ENCODE peak calls at places on chromosomes 11 and 22, in six cellular contexts. J, Z, N, L, W and D are unnamed samples. For H3K4me1 and H3K9me3, the result is how much of the 10 kb centered on the place peaks cover.

GRCh38 chr11:96424693-96425092 is 34.9 kb downstream of the JRKL start:
- DNase-seq in W (no peak), N (no peak), J (no peak), Z (no peak), L (no peak), D (no peak)

GRCh38 chr11:69108559-69108958 is 47.2 kb upstream of the SMIM38 start:
- DNase-seq in L (no peak), J (no peak), W (no peak), Z (no peak), N (no peak), D (no peak)

GRCh38 chr11:10485646-10486045 is 30.6 kb downstream of the AMPD3 start:
- DNase-seq in W (no peak), Z (no peak), N (no peak), L (no peak), J (no peak), D (no peak)

GRCh38 chr22:46090631-46091201 is 59.6 kb upstream of the PPARA start:
- DNase-seq in J (no peak), L (no peak), W (no peak), Z (no peak), N (no peak), D (no peak)

GRCh38 chr11:2932850-2933251 is 3.6 kb upstream of the PHLDA2 start:
- DNase-seq in J (no peak), W (no peak), L (no peak), N (no peak), Z (no peak), D (no peak)

GRCh38 chr22:29479417-29480261 is at the start of gene NEFH:
- DNase-seq in N (no peak), L (no peak), W (no peak), Z (no peak), J (no peak), D (no peak)

GRCh38 chr11:104238916-104239315 is 75.0 kb upstream of the PDGFD start:
- DNase-seq in Z (no peak), J (no peak), N (no peak), L (no peak), W (no peak), D (no peak)

GRCh38 chr11:73856001-73856663 is 20.5 kb downstream of the COA4 start:
- DNase-seq in L (no peak), J (no peak), Z (no peak), N (no peak), W (no peak), D (no peak)

GRCh38 chr11:30282289-30282631 is 40.6 kb upstream of the ARL14EP start:
- DNase-seq in N (no peak), L (peak), Z (no peak), W (no peak), J (no peak), D (no peak)

GRCh38 chr22:41478891-41479521 is 10.1 kb downstream of the ACO2 start:
- DNase-seq in Z (peak), W (no peak), L (no peak), N (no peak), J (no peak), D (no peak)

GRCh38 chr11:59849129-59849528 is 3.8 kb upstream of the CBLIF start:
- DNase-seq in L (no peak), J (no peak), W (no peak), Z (no peak), N (no peak), D (no peak)

GRCh38 chr11:115629456-115630015 is 125.3 kb upstream of the CADM1 start:
- DNase-seq in J (no peak), N (no peak), Z (no peak), W (no peak), L (no peak), D (no peak)

GRCh38 chr11:118872403-118872821 is 11.3 kb upstream of the CXCR5 start:
- DNase-seq in W (no peak), N (no peak), J (no peak), L (no peak), Z (no peak), D (peak)

GRCh38 chr11:117827521-117828511 is 3.3 kb upstream of the FXYD2 start:
- DNase-seq in J (peak), N (no peak), Z (no peak), L (no peak), W (no peak), D (peak)

GRCh38 chr11:8234425-8234821 is 29.3 kb downstream of the LMO1 start:
- DNase-seq in L (no peak), Z (no peak), J (no peak), N (no peak), W (peak), D (no peak)

GRCh38 chr11:8593455-8593854 is 573 bp downstream of the STK33 start:
- DNase-seq in J (no peak), Z (no peak), N (no peak), L (no peak), W (no peak), D (no peak)

GRCh38 chr22:41781508-41781906 is 19.0 kb upstream of the CCDC134 start:
- DNase-seq in L (no peak), W (no peak), J (no peak), N (no peak), Z (no peak), D (no peak)

GRCh38 chr11:45906965-45907591 is at the start of gene FREY1:
- DNase-seq in N (no peak), W (no peak), Z (no peak), L (no peak), J (no peak), D (no peak)

GRCh38 chr11:123509737-123510578 is 79.9 kb downstream of the GRAMD1B start:
- DNase-seq in L (no peak), Z (no peak), J (no peak), N (no peak), W (no peak), D (no peak)

GRCh38 chr11:10650630-10651029 is 42.9 kb downstream of the IRAG1 start:
- DNase-seq in J (no peak), Z (no peak), W (no peak), N (no peak), L (no peak), D (no peak)

GRCh38 chr22:42281284-42281683 is 10.8 kb upstream of the TCF20 start:
- DNase-seq in W (no peak), L (no peak), Z (no peak), J (no peak), N (no peak), D (no peak)

GRCh38 chr11:131914299-131914902 is 544.0 kb downstream of the NTM start:
- DNase-seq in Z (no peak), N (no peak), W (no peak), J (no peak), L (no peak), D (no peak)

GRCh38 chr22:48511211-48511610 is 1316.5 kb downstream of the BRD1 start:
- DNase-seq in L (no peak), J (no peak), W (no peak), N (no peak), Z (no peak), D (no peak)

GRCh38 chr11:14258177-14258935 is 100.6 kb downstream of the RRAS2 start:
- DNase-seq in Z (no peak), W (peak), L (no peak), N (no peak), J (no peak), D (no peak)

GRCh38 chr22:40413873-40414272 is 43.5 kb downstream of the SGSM3 start:
- DNase-seq in N (no peak), W (no peak), Z (no peak), J (no peak), L (peak), D (no peak)

GRCh38 chr22:40411506-40411861 is 41.1 kb downstream of the SGSM3 start:
- DNase-seq in N (no peak), L (no peak), J (no peak), W (no peak), Z (no peak), D (no peak)

GRCh38 chr22:40410731-40411505 is 40.5 kb downstream of the SGSM3 start:
- DNase-seq in N (no peak), W (no peak), J (no peak), L (no peak), Z (no peak), D (no peak)

GRCh38 chr22:40414306-40414705 is 43.9 kb downstream of the SGSM3 start:
- DNase-seq in J (no peak), N (no peak), Z (no peak), L (peak), W (no peak), D (no peak)

GRCh38 chr22:40412441-40412840 is 42.0 kb downstream of the SGSM3 start:
- DNase-seq in J (no peak), N (no peak), W (no peak), L (peak), Z (no peak), D (no peak)
- H3K4me1 ChIP-seq in J (under half), N (under half), W (under half), L (half or more), Z (under half), D (under half)

GRCh38 chr11:70743941-70744351 is 345.6 kb downstream of the CTTN start:
- DNase-seq in J (no peak), L (no peak), W (no peak), N (no peak), Z (no peak), D (no peak)
- H3K9me3 ChIP-seq in J (under half), L (under half), W (under half), N (under half), Z (under half), D (under half)

GRCh38 chr22:24590596-24591173 is 2.2 kb downstream of the LRRC75B start:
- DNase-seq in L (no peak), N (no peak), Z (no peak), J (no peak), W (no peak), D (no peak)

GRCh38 chr22:24588370-24588755 is 4.5 kb downstream of the LRRC75B start:
- DNase-seq in N (no peak), W (no peak), J (no peak), L (no peak), Z (no peak), D (no peak)

GRCh38 chr22:24587948-24588347 is 4.9 kb downstream of the LRRC75B start:
- DNase-seq in J (no peak), W (no peak), L (no peak), Z (no peak), N (no peak), D (no peak)

GRCh38 chr22:24588756-24589481 is 4.0 kb downstream of the LRRC75B start:
- DNase-seq in J (no peak), Z (no peak), L (no peak), N (no peak), W (no peak), D (no peak)

DNA sequence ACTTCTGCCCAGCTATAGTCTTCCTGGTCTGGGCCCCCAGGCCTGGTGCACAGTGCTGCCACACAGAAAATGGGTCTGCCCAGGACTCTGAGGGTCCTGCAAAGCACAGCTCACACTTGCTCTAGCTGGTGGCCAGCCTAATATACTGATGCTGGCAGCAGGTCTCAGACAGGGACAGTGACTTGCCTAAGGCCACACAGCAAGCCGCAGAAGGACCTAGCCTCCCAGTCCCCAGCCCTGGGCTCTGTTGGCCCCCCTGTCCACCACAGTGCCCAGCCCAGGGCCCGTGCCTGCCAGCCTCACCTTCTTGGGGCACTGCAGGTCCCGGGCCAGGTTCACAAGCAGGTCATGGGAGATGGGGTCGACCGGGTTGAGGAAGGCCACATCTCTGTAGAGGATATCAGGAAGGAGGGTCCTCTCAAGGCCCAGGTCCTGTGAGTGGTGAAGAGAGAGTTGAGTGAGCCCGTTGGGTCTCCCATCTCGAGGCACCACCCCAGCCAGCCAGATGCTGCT is 3.3 kb downstream of the LRRC75B start:
- DNase-seq in Z (no peak), L (no peak), W (no peak), N (no peak), J (no peak), D (no peak)
- H3K27ac ChIP-seq in Z (no peak), L (no peak), W (no peak), N (no peak), J (no peak), D (no peak)

GRCh38 chr11:111939836-111940604 is 2.9 kb downstream of the DIXDC1 start:
- DNase-seq in N (no peak), Z (no peak), J (no peak), W (no peak), L (no peak), D (no peak)
- H3K4me1 ChIP-seq in N (under half), Z (under half), J (under half), W (under half), L (under half), D (under half)

GRCh38 chr22:30970356-30970746 is 1.3 kb downstream of the TUG1 start:
- DNase-seq in N (no peak), W (no peak), J (no peak), Z (no peak), L (no peak), D (no peak)
- H3K9me3 ChIP-seq in N (under half), W (half or more), J (under half), Z (under half), L (under half), D (under half)

GRCh38 chr22:10778296-10778814 is 4749.6 kb upstream of the OR11H1 start:
- DNase-seq in W (no peak), Z (no peak), L (no peak), J (no peak), N (no peak), D (no peak)

GRCh38 chr22:10781571-10782403 is 4746.2 kb upstream of the OR11H1 start:
- DNase-seq in N (no peak), W (no peak), L (no peak), Z (no peak), J (no peak), D (no peak)

GRCh38 chr22:10780281-10780680 is 4747.7 kb upstream of the OR11H1 start:
- DNase-seq in J (no peak), L (no peak), Z (no peak), N (no peak), W (no peak), D (no peak)
- H3K27ac ChIP-seq in J (no peak), L (no peak), Z (no peak), N (no peak), W (no peak), D (no peak)

DNA sequence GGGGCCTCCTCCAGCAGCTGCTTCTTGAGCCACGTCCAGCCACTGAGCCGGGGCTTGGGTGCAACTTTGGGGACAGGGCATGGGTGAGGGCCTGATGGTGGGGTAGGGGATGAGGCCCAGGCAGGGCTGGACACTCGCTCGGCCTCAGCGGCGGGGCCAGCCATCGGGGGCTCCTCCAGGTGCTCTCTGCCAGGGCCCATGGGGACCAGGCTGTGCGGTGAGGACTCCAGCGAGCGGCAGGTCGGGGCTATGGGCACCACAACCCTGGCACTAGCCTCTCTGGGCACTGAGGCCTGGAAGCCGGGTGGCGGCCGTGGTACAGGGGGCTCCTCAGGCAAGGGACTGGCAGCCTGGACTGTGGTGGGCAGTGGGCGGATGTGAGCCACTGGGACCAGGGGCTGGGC is 2.2 kb downstream of the PRR33 start:
- DNase-seq in J (no peak), L (no peak), N (no peak), Z (no peak), W (no peak), D (no peak)
- H3K4me1 ChIP-seq in J (under half), L (under half), N (under half), Z (under half), W (under half), D (under half)

GRCh38 chr22:10727393-10727792 is 4800.6 kb upstream of the OR11H1 start:
- DNase-seq in Z (no peak), L (no peak), W (no peak), J (no peak), N (no peak), D (no peak)
- H3K9me3 ChIP-seq in Z (under half), L (half or more), W (half or more), J (under half), N (under half), D (under half)

GRCh38 chr11:11946180-11946579 is 62.2 kb downstream of the DKK3 start:
- DNase-seq in J (no peak), Z (no peak), L (no peak), N (no peak), W (no peak), D (no peak)
- H3K27ac ChIP-seq in J (peak), Z (no peak), L (no peak), N (no peak), W (no peak), D (no peak)